ENCODE peak calls at places on chromosomes 1 and 21, in nine cellular contexts. A is stimulated activated CD8-positive, alpha-beta memory T cell treated with anti-CD3 and anti-CD28 coated beads, Interleukin-4, amount 100 ng/mL, for 24 hours; M is Right ventricle myocardium superior; O is dorsolateral prefrontal cortex; L is activated B cell treated with CpG ODN at 0.5 μM for 24 hours; N is breast epithelium; Z is HT-29; R is ACHN; D is GOT3. S is an unnamed sample.
A peak's percentile ranks its signal among the peaks of the same experiment; 100 is the strongest.

GRCh38 chr1:29469457-29469856 is 233.1 kb downstream of the PTPRU start:
- DNase-seq in M (peak; percentile 62), R (no peak), N (no peak), Z (no peak), D (no peak), O (no peak), L (no peak), A (no peak), S (no peak)

GRCh38 chr1:228369608-228370438 is 36.8 kb downstream of the TRIM11 start:
- DNase-seq in M (peak; percentile 67), N (no peak), A (no peak), D (no peak), O (no peak), L (no peak), R (no peak), Z (no peak), S (no peak)

GRCh38 chr1:165884690-165885304 is 57.4 kb downstream of the UCK2 start:
- DNase-seq in O (no peak), M (no peak), N (no peak), D (no peak), L (no peak), R (no peak), A (no peak), Z (no peak), S (no peak)

GRCh38 chr1:78543941-78544630 is 53.3 kb downstream of the PTGFR start:
- DNase-seq in M (no peak), R (no peak), Z (no peak), L (no peak), N (no peak), A (no peak), D (no peak), O (no peak), S (no peak)

GRCh38 chr1:50105430-50105829 is 3.3 kb upstream of the ELAVL4 start:
- DNase-seq in R (no peak), D (no peak), L (no peak), O (no peak), A (no peak), M (no peak), N (no peak), Z (peak; percentile 12), S (no peak)

GRCh38 chr1:234893725-234894630 is 234.7 kb downstream of the TOMM20 start:
- DNase-seq in L (no peak), M (no peak), R (peak; percentile 47), N (no peak), D (no peak), O (no peak), Z (no peak), A (peak; percentile 20), S (peak; percentile 37)

GRCh38 chr1:205689479-205689878 is 9.2 kb upstream of the SLC45A3 start:
- DNase-seq in L (no peak), D (no peak), R (no peak), M (no peak), N (no peak), A (no peak), O (no peak), Z (no peak), S (no peak)

GRCh38 chr1:22340873-22341272 is 110.8 kb upstream of the ZBTB40 start:
- DNase-seq in Z (no peak), A (no peak), M (no peak), L (no peak), D (no peak), R (no peak), N (no peak), O (no peak), S (no peak)

GRCh38 chr1:99441234-99442095 is 177.2 kb downstream of the PLPPR4 start:
- DNase-seq in L (no peak), M (no peak), D (no peak), A (no peak), Z (peak; percentile 2), R (no peak), O (no peak), N (no peak), S (no peak)

GRCh38 chr1:24481843-24482610 is 20.6 kb upstream of the RCAN3 start:
- DNase-seq in Z (no peak), L (no peak), R (no peak), D (no peak), M (no peak), O (no peak), A (no peak), N (no peak), S (no peak)

GRCh38 chr1:183567584-183567983 is 22.7 kb downstream of the NCF2 start:
- DNase-seq in M (peak; percentile 76), L (no peak), A (no peak), N (peak; percentile 35), O (no peak), D (no peak), Z (peak; percentile 63), R (no peak), S (peak; percentile 66)

GRCh38 chr1:33042836-33043235 is 6.2 kb upstream of the AK2 start:
- DNase-seq in L (no peak), M (no peak), O (no peak), Z (no peak), N (no peak), A (no peak), D (no peak), R (no peak), S (no peak)

GRCh38 chr1:39969048-39969447 is 14.1 kb downstream of the MFSD2A start:
- DNase-seq in N (no peak), D (no peak), A (no peak), M (no peak), O (no peak), L (no peak), Z (no peak), R (no peak), S (no peak)

GRCh38 chr1:10794724-10795304 is 1.6 kb downstream of the CASZ1 start:
- DNase-seq in M (peak; percentile 62), A (no peak), L (no peak), O (no peak), Z (peak; percentile 36), D (no peak), N (no peak), R (peak; percentile 22), S (peak; percentile 69)

GRCh38 chr21:38349111-38349746 is 92.4 kb downstream of the KCNJ15 start:
- DNase-seq in Z (no peak), D (no peak), A (no peak), O (no peak), M (no peak), R (no peak), N (no peak), L (no peak), S (no peak)

GRCh38 chr1:6097824-6098223 is 52.1 kb downstream of the KCNAB2 start:
- DNase-seq in D (no peak), O (no peak), N (no peak), L (no peak), A (no peak), Z (no peak), R (no peak), M (peak; percentile 38), S (no peak)

GRCh38 chr1:150550222-150551048 is 1.2 kb downstream of the ADAMTSL4 start:
- DNase-seq in A (no peak), Z (no peak), D (no peak), O (no peak), N (no peak), M (peak; percentile 74), R (no peak), L (no peak), S (no peak)

GRCh38 chr1:241627453-241628329 is 12.5 kb downstream of the CHML start:
- DNase-seq in Z (peak; percentile 73), D (no peak), R (peak; percentile 84), M (no peak), L (no peak), O (no peak), N (no peak), A (no peak), S (no peak)

GRCh38 chr21:15221799-15222386 is 157.1 kb upstream of the NRIP1 start:
- DNase-seq in O (no peak), R (no peak), D (no peak), N (no peak), A (no peak), Z (no peak), M (no peak), L (no peak), S (no peak)